ENCODE peak calls at places on chromosomes 13 and 19, in nine cellular contexts. I, A, M, Q, H, P, J, T and G are unnamed samples.

GRCh38 chr13:32001392-32001768 is 30.2 kb upstream of the FRY start:
- DNase-seq in P (no peak), H (peak), I (no peak), Q (no peak), A (peak), J (peak), M (peak), T (no peak), G (peak)

GRCh38 chr13:44857736-44858135 is 131.5 kb downstream of the NUFIP1 start:
- DNase-seq in J (no peak), T (no peak), I (no peak), H (no peak), M (no peak), P (no peak), A (no peak), Q (no peak), G (no peak)

GRCh38 chr19:33302974-33303790 is 848 bp upstream of the CEBPA start:
- DNase-seq in M (no peak), H (no peak), P (no peak), A (peak), I (no peak), T (no peak), Q (no peak), J (no peak), G (peak)

GRCh38 chr19:49560358-49560900 is 19.9 kb downstream of the NOSIP start:
- DNase-seq in A (no peak), T (no peak), Q (peak), H (no peak), M (no peak), J (peak), I (peak), P (no peak), G (no peak)

GRCh38 chr13:90445179-90445578 is 902.3 kb upstream of the MIR17HG start:
- DNase-seq in A (no peak), M (peak), T (peak), P (peak), H (no peak), I (no peak), J (no peak), Q (no peak), G (no peak)

GRCh38 chr13:26508885-26509284 is 48.6 kb upstream of the WASF3 start:
- DNase-seq in M (no peak), T (peak), I (no peak), Q (peak), J (no peak), H (no peak), P (peak), A (no peak), G (no peak)

GRCh38 chr19:16363133-16363851 is 38.7 kb downstream of the KLF2 start:
- DNase-seq in Q (no peak), M (no peak), P (no peak), A (no peak), I (no peak), H (no peak), J (no peak), T (no peak), G (no peak)

GRCh38 chr19:58089846-58090245 is 8.2 kb downstream of the ZSCAN18 start:
- DNase-seq in I (no peak), T (no peak), H (no peak), Q (no peak), P (no peak), M (no peak), J (no peak), A (no peak), G (no peak)

GRCh38 chr19:1258161-1258492 is 9.7 kb downstream of the MIDN start:
- DNase-seq in H (no peak), P (no peak), A (no peak), J (no peak), Q (no peak), I (no peak), M (no peak), T (no peak), G (no peak)

GRCh38 chr19:10111405-10111811 is at the start of gene P2RY11:
- DNase-seq in A (no peak), H (no peak), Q (no peak), T (no peak), P (no peak), M (no peak), I (no peak), J (peak), G (no peak)

GRCh38 chr13:20566424-20566916 is 487 bp upstream of the IFT88 start:
- DNase-seq in P (peak), T (peak), M (no peak), I (no peak), A (no peak), H (no peak), J (peak), Q (peak), G (no peak)

GRCh38 chr19:19192910-19193423 is 909 bp downstream of the RFXANK start:
- DNase-seq in A (no peak), J (no peak), M (no peak), H (peak), P (no peak), T (no peak), I (no peak), Q (no peak), G (no peak)

GRCh38 chr19:50972795-50973376 is 3.5 kb upstream of the KLK6 start:
- DNase-seq in T (no peak), A (no peak), Q (no peak), M (no peak), H (no peak), J (no peak), I (no peak), P (no peak), G (no peak)

GRCh38 chr13:51453308-51453958 is 597 bp upstream of the INTS6 start:
- DNase-seq in H (peak), P (no peak), Q (peak), M (no peak), I (peak), A (peak), T (no peak), J (peak), G (peak)

GRCh38 chr13:111251646-111252448 is 68.6 kb upstream of the TEX29 start:
- DNase-seq in A (no peak), H (no peak), T (no peak), Q (no peak), J (no peak), M (no peak), P (no peak), I (no peak), G (no peak)

GRCh38 chr19:19305696-19306095 is 14.6 kb downstream of the SUGP1 start:
- DNase-seq in H (no peak), Q (no peak), M (no peak), J (no peak), P (no peak), T (no peak), A (no peak), I (no peak), G (no peak)

GRCh38 chr13:27578121-27579030 is 42.0 kb downstream of the LNX2 start:
- DNase-seq in I (no peak), P (no peak), J (no peak), A (no peak), T (peak), M (no peak), H (no peak), Q (no peak), G (no peak)

GRCh38 chr13:98563071-98563470 is 13.8 kb downstream of the STK24 start:
- DNase-seq in A (no peak), H (no peak), J (no peak), P (peak), T (no peak), M (no peak), Q (no peak), I (peak), G (no peak)

GRCh38 chr19:14571695-14572490 is at the start of gene NDUFB7:
- DNase-seq in A (peak), T (peak), J (peak), P (peak), H (peak), M (peak), I (peak), Q (peak), G (peak)

GRCh38 chr13:40777166-40777956 is 6.4 kb upstream of the MRPS31 start:
- DNase-seq in A (peak), P (no peak), T (no peak), I (no peak), Q (no peak), J (peak), M (no peak), H (peak), G (peak)

GRCh38 chr19:29321116-29321515 is 108.2 kb upstream of the UQCRFS1 start:
- DNase-seq in P (no peak), M (no peak), I (no peak), Q (no peak), T (no peak), J (no peak), A (no peak), H (no peak), G (no peak)

GRCh38 chr19:58357798-58358145 is 4.5 kb upstream of the A1BG start:
- DNase-seq in H (no peak), Q (no peak), A (no peak), M (no peak), P (no peak), T (no peak), J (no peak), I (no peak), G (no peak)

GRCh38 chr13:26300140-26300539 is 46.2 kb downstream of the CDK8 start:
- DNase-seq in P (no peak), J (peak), I (no peak), M (no peak), Q (no peak), A (no peak), T (peak), H (no peak), G (no peak)

GRCh38 chr19:10461047-10461949 is 41.0 kb downstream of the PDE4A start:
- DNase-seq in Q (peak), I (peak), T (peak), M (peak), J (peak), A (peak), P (peak), H (peak), G (peak)

GRCh38 chr19:54136864-54137113 is 773 bp upstream of the CNOT3 start:
- DNase-seq in I (no peak), H (peak), Q (no peak), T (no peak), P (no peak), J (no peak), A (no peak), M (no peak), G (no peak)

GRCh38 chr13:44818428-44818827 is 170.8 kb downstream of the NUFIP1 start:
- DNase-seq in J (no peak), A (no peak), P (no peak), T (no peak), Q (no peak), M (peak), H (no peak), I (no peak), G (peak)

GRCh38 chr19:18683955-18684641 is 618 bp downstream of the CRTC1 start:
- DNase-seq in H (no peak), A (no peak), J (no peak), M (no peak), T (no peak), I (no peak), Q (no peak), P (no peak), G (no peak)

GRCh38 chr13:77861716-77862115 is 56.9 kb downstream of the EDNRB start:
- DNase-seq in J (no peak), Q (no peak), M (no peak), H (no peak), I (no peak), T (no peak), A (no peak), P (no peak), G (no peak)